ENCODE peak calls at places on chromosomes 16 and 17, in nine cellular contexts. W is brain microvascular endothelial cell, R is endothelial cell of umbilical vein, F is mammary epithelial cell, A is adrenal gland, J is body of pancreas, G is OCI-LY7, Z is psoas muscle, P is stomach. Q is an unnamed sample.

GRCh38 chr17:27466748-27467375 is 10.6 kb downstream of the KSR1 start:
- DNase-seq in W (no peak), R (no peak), F (no peak), A (no peak), J (no peak), G (no peak), Z (no peak), P (no peak), Q (no peak)

GRCh38 chr17:64780096-64781012 is 118.2 kb upstream of the SMURF2 start:
- DNase-seq in W (no peak), R (peak; percentile 49), F (peak; percentile 45), A (peak; percentile 85), J (peak; percentile 75), G (no peak), Z (peak; percentile 54), P (peak; percentile 73), Q (no peak)

GRCh38 chr16:13999071-13999894 is 71.8 kb upstream of the MRTFB start:
- DNase-seq in W (no peak), R (peak; percentile 50), F (no peak), A (no peak), J (no peak), G (peak; percentile 44), Z (no peak), P (no peak), Q (no peak)

GRCh38 chr16:19393226-19394074 is 24.2 kb upstream of the TMC5 start:
- DNase-seq in W (peak; percentile 17), R (peak; percentile 3), F (peak; percentile 83), A (no peak), J (no peak), G (no peak), Z (no peak), P (peak; percentile 47), Q (no peak)

GRCh38 chr16:50311891-50312501 is 45.6 kb downstream of the ADCY7 start:
- DNase-seq in W (no peak), R (no peak), F (no peak), A (peak; percentile 50), J (no peak), G (no peak), Z (no peak), P (peak; percentile 22), Q (no peak)

GRCh38 chr16:2779978-2780898 is 3.2 kb upstream of the ELOB start:
- DNase-seq in W (no peak), R (no peak), F (no peak), A (peak; percentile 41), J (no peak), G (no peak), Z (no peak), P (no peak), Q (no peak)

GRCh38 chr17:8060274-8060673 is 21.4 kb downstream of the ALOX15B start:
- DNase-seq in W (peak; percentile 63), R (peak; percentile 73), F (peak; percentile 63), A (peak; percentile 84), J (peak; percentile 77), G (peak; percentile 80), Z (no peak), P (peak; percentile 64), Q (peak; percentile 53)

GRCh38 chr17:58960068-58960467 is 146.6 kb downstream of the TRIM37 start:
- DNase-seq in W (peak; percentile 68), R (peak; percentile 50), F (peak; percentile 74), A (no peak), J (peak; percentile 41), G (peak; percentile 18), Z (no peak), P (no peak), Q (no peak)

GRCh38 chr17:75031972-75032895 is 14.5 kb downstream of the ATP5PD start:
- DNase-seq in W (peak; percentile 71), R (peak; percentile 43), F (peak; percentile 72), A (peak; percentile 95), J (peak; percentile 72), G (no peak), Z (peak; percentile 76), P (peak; percentile 51), Q (peak; percentile 50)

GRCh38 chr16:56423584-56424403 is 1.6 kb downstream of the AMFR start:
- DNase-seq in W (no peak), R (peak; percentile 34), F (no peak), A (no peak), J (no peak), G (peak; percentile 62), Z (no peak), P (no peak), Q (no peak)

GRCh38 chr16:3187798-3188674 is at the start of gene OR1F1:
- DNase-seq in W (peak; percentile 69), R (no peak), F (peak; percentile 90), A (no peak), J (no peak), G (no peak), Z (no peak), P (no peak), Q (no peak)

GRCh38 chr16:57890752-57891111 is 80.2 kb downstream of the CNGB1 start:
- DNase-seq in W (no peak), R (no peak), F (no peak), A (no peak), J (no peak), G (no peak), Z (no peak), P (no peak), Q (no peak)

GRCh38 chr16:46947900-46948547 is 25.4 kb downstream of the DNAJA2 start:
- DNase-seq in W (peak; percentile 17), R (peak; percentile 46), F (peak; percentile 26), A (no peak), J (no peak), G (peak; percentile 67), Z (no peak), P (peak; percentile 26), Q (no peak)

GRCh38 chr17:7677388-7678067 is 9.8 kb downstream of the TP53 start:
- DNase-seq in W (no peak), R (no peak), F (no peak), A (no peak), J (no peak), G (no peak), Z (no peak), P (no peak), Q (no peak)

GRCh38 chr17:72974605-72975232 is 117.8 kb downstream of the SLC39A11 start:
- DNase-seq in W (peak; percentile 58), R (no peak), F (peak; percentile 37), A (no peak), J (no peak), G (no peak), Z (no peak), P (no peak), Q (peak; percentile 64)

GRCh38 chr16:56425439-56425832 is at the start of gene AMFR:
- DNase-seq in W (no peak), R (peak; percentile 67), F (peak; percentile 72), A (peak; percentile 68), J (peak; percentile 67), G (peak; percentile 91), Z (peak; percentile 78), P (peak; percentile 72), Q (no peak)

GRCh38 chr16:54077412-54077821 is 209.2 kb downstream of the IRX3 start:
- DNase-seq in W (peak; percentile 84), R (peak; percentile 88), F (peak; percentile 80), A (no peak), J (no peak), G (no peak), Z (no peak), P (no peak), Q (peak; percentile 64)

DNA sequence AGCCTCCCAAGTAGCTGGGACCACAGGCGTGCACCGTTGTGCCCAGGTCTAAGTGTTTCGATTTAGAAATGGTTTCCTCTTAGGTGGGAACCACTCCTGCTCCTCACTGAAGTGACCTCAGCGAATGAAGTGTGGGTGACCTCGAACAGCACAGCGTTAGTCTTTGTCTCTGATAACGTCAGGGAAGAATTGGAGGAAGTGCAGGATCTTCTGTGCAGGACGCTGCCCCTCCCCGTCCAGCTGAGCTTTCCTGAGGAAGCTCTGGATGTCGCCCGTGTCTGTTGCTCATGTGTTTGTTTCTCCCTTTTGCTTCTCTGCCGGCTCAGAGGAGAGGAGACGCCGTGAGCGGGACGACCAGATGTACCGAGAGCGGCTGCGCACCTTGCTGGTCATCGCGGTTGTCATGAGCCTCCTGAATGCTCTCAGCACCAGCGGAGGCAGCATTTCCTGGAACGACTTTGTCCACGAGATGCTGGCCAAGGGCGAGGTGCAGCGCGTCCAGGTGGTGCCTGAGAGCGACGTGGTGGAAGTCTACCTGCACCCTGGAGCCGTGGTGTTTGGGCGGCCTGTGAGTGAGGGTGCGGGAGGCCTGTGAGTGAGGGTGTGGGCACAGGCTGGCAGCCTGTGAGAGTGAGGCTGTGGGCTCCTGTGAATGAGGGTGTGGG is 15.6 kb downstream of the SPG7 start:
- DNase-seq in W (no peak), R (peak; percentile 63), F (no peak), A (peak; percentile 69), J (no peak), G (no peak), Z (no peak), P (no peak), Q (no peak)
- TF ChIP-seq CTCF in W (no peak), R (no peak), F (no peak), A (no peak), J (no peak), G (no peak), Z (no peak), P (no peak), Q (no peak)

DNA sequence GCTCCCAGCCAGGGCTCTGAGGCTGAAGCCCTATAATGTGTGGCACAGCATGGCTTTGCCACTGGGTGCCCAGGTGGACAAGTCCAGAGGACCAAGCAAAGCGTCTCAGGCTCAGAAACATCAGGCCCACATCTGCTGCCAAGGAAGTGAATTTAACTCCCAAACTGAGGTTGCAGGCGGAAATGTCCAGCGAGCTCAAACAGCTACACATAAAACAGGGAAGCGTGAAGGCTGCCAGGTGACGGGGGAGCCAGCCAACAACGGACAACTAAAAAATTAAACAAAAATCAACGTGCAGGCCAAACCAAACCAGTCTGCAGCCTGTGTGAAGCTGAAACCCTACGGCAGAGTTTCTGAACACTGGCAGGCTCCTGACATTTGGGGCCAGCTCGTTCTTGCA is 2.5 kb downstream of the TK1 start:
- DNase-seq in W (no peak), R (no peak), F (no peak), A (no peak), J (peak; percentile 77), G (no peak), Z (no peak), P (peak; percentile 85), Q (no peak)
- H3K36me3 ChIP-seq in W (no peaks in the 10 kb centered on the region), R (no peaks in the 10 kb centered on the region), F (peaks cover 3% of the 10 kb centered on the region), A (no peaks in the 10 kb centered on the region), J (no peaks in the 10 kb centered on the region), G (peaks cover 48% of the 10 kb centered on the region), Z (no peaks in the 10 kb centered on the region), P (no peaks in the 10 kb centered on the region), Q (peaks cover 3% of the 10 kb centered on the region)

DNA sequence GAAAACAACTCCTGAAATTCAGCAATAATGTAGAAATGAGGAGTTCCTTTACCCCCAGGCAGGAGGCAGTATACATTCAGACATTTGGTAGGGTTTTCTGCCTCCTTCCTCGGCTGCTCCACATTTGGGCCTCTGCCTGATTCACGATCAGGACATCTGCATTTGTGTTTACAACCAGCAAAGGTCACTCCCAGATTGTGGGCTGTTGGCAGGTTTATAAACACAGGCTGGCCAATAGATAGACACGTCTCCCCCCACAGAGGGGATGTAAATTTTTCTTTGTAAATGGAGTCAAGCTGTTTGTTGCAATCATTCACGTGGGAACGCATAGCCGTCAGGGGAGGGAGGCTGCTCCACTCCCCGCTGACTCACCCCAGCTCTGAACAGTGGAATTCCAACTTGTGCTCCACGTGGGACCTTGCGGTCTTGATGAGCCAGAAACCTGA is 252.1 kb upstream of the N4BP1 start:
- DNase-seq in W (no peak), R (no peak), F (peak; percentile 77), A (no peak), J (no peak), G (no peak), Z (no peak), P (no peak), Q (no peak)
- TF ChIP-seq CTCF in W (no peak), R (no peak), F (peak; percentile 29), A (no peak), J (no peak), G (peak; percentile 26), Z (no peak), P (no peak), Q (no peak)

GRCh38 chr16:75005697-75006096 is 6.9 kb downstream of the ZNRF1 start:
- DNase-seq in W (no peak), R (no peak), F (no peak), A (no peak), J (no peak), G (no peak), Z (no peak), P (no peak), Q (no peak)
- H3K36me3 ChIP-seq in W (no peaks in the 10 kb centered on the region), R (no peaks in the 10 kb centered on the region), F (no peaks in the 10 kb centered on the region), A (no peaks in the 10 kb centered on the region), J (no peaks in the 10 kb centered on the region), G (no peaks in the 10 kb centered on the region), Z (peaks cover 3% of the 10 kb centered on the region), P (no peaks in the 10 kb centered on the region), Q (no peaks in the 10 kb centered on the region)

Q was measured in Panc1.